ENCODE peak calls at places on chromosomes 5 and 9, in eight cellular contexts. F, T, X, Y, G, W, V and N are unnamed samples.

GRCh38 chr9:33721674-33722358 is 73.5 kb upstream of the PRSS3 start:
- DNase-seq in F (peak), T (peak), X (peak), Y (peak), G (peak), W (peak), V (peak), N (peak)

GRCh38 chr9:114411452-114411851 is 23.7 kb upstream of the AKNA start:
- DNase-seq in F (no peak), T (no peak), X (no peak), Y (no peak), G (no peak), W (no peak), V (no peak), N (no peak)

GRCh38 chr5:144202072-144202471 is 31.4 kb downstream of the KCTD16 start:
- DNase-seq in F (no peak), T (no peak), X (no peak), Y (no peak), G (peak), W (no peak), V (no peak), N (no peak)

GRCh38 chr9:97982191-97982718 is 886 bp upstream of the ANP32B start:
- DNase-seq in F (no peak), T (no peak), X (no peak), Y (no peak), G (no peak), W (no peak), V (no peak), N (no peak)

GRCh38 chr5:56321236-56321881 is 88.2 kb upstream of the ANKRD55 start:
- DNase-seq in F (no peak), T (no peak), X (no peak), Y (no peak), G (no peak), W (no peak), V (no peak), N (no peak)

GRCh38 chr9:113622600-113623400 is 159.3 kb downstream of the RGS3 start:
- DNase-seq in F (no peak), T (no peak), X (no peak), Y (no peak), G (peak), W (peak), V (peak), N (no peak)

GRCh38 chr5:74020488-74020887 is 394.5 kb downstream of the ARHGEF28 start:
- DNase-seq in F (no peak), T (no peak), X (no peak), Y (no peak), G (no peak), W (no peak), V (no peak), N (no peak)

GRCh38 chr9:83655433-83655832 is 32.5 kb downstream of the IDNK start:
- DNase-seq in F (no peak), T (no peak), X (no peak), Y (no peak), G (no peak), W (no peak), V (no peak), N (no peak)

GRCh38 chr9:110479481-110479880 is 100.1 kb downstream of the SVEP1 start:
- DNase-seq in F (no peak), T (no peak), X (no peak), Y (no peak), G (no peak), W (no peak), V (no peak), N (no peak)

GRCh38 chr5:58114324-58114723 is 345.6 kb downstream of the PLK2 start:
- DNase-seq in F (no peak), T (no peak), X (no peak), Y (no peak), G (no peak), W (no peak), V (no peak), N (no peak)

GRCh38 chr9:20623748-20624124 is 1.4 kb upstream of the MLLT3 start:
- DNase-seq in F (no peak), T (no peak), X (no peak), Y (no peak), G (no peak), W (no peak), V (no peak), N (no peak)

GRCh38 chr5:31639488-31640011 is 619 bp downstream of the PDZD2 start:
- DNase-seq in F (no peak), T (no peak), X (no peak), Y (no peak), G (peak), W (no peak), V (no peak), N (no peak)

DNA sequence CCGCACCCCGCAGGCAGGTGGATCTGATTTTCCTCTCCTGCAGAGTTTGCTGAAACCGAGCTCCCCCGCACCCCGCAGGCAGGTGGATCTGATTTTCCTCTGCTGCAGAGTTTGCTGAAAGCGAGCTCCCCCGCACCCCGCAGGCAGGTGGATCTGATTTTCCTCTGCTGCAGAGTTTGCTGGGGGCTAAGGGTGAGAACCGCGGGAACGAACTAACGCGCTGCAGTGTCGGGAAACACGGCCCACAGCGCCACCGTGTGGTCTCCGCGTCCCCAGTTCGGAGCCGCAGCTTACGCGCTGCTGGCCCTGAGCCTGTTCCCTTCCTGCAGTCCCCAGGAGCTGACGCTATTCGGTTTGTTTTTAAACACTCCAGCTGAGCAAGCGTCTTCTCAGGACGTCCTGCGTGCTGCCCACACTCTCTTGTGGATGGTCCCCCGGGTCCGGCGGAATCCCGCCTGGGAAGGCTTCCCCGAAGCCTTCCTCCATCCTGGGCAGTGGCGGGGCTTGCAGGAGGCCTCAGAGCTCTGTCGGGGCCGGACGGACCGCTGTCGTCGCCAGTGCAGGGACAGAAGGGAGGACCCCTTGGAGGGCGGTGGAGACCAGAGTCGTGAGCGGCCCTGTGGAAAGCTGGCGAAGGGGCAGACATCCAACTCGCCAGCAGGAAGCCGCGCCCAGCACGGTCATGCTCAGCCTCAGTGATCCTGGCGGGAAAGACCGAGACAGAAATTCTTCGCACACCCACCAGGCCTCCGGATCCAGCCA is 121.2 kb upstream of the LPCAT1 start:
- DNase-seq in F (peak), T (peak), X (peak), Y (peak), G (peak), W (peak), V (peak), N (peak)
- H3K27ac ChIP-seq in F (no peak), T (no peak), X (peak), Y (no peak), G (no peak), W (no peak), V (no peak), N (no peak)

GRCh38 chr5:141753971-141754713 is 72.1 kb upstream of the ARAP3 start:
- DNase-seq in F (peak), T (no peak), X (peak), Y (peak), G (no peak), W (no peak), V (peak), N (no peak)
- TF ChIP-seq EP300 in F (no peak), T (no peak), X (no peak), Y (no peak), G (no peak), W (no peak), V (no peak), N (no peak)

DNA sequence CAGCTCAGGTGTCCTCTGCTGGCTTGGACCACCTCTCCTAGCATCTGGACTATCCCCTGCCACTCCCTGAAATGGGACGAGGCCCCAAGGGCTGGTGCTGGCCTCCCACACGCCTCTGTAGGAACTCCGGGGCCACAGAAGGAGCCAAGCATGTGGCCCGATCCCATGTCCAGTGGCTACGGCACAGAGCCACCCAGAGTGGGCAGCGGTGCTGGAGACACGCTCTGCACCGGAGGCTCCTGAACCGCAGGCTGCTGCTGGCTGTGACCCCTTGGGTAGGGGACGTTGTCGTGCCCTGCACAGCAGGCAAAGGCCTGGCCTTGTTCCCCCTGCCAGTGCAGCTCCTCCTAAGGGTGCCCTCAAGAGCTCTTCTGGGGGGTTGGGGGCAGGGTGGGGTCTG is 6.4 kb upstream of the CARD9 start:
- DNase-seq in F (no peak), T (no peak), X (no peak), Y (no peak), G (no peak), W (no peak), V (no peak), N (no peak)
- H3K27ac ChIP-seq in F (no peak), T (no peak), X (no peak), Y (no peak), G (no peak), W (no peak), V (no peak), N (no peak)

DNA sequence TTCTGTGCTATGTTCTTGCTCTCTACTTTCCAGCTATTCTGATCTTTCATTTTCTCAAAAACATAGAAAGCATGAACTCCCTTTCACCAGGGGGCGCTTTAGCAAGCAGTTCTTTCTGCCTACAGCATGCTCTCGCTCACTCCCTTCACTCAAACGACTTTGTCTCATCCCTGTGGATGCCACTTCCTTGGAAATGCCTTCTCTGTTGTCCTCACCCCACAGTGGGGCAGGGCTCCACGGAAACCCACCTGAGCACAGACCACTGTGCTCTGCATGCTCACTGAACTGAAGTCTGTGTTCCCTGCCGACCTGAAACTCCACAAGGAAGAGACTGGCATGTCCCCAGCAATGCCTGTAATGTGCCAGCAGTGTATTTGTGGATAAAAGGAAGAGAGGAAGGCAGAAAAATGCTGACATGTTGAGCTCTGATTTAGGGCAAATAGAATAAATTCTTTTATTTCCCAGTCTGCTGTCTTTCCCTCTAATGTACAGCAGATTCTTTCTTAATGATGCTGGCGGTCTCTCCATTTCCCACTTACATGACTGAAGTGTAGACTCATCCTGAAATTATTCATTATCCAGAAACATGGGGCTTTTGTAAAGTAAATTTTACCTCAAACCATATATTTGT is 4.9 kb upstream of the ROR2 start:
- DNase-seq in F (peak), T (peak), X (peak), Y (peak), G (peak), W (peak), V (peak), N (no peak)
- TF ChIP-seq EP300 in F (no peak), T (no peak), X (no peak), Y (no peak), G (no peak), W (no peak), V (no peak), N (no peak)

DNA sequence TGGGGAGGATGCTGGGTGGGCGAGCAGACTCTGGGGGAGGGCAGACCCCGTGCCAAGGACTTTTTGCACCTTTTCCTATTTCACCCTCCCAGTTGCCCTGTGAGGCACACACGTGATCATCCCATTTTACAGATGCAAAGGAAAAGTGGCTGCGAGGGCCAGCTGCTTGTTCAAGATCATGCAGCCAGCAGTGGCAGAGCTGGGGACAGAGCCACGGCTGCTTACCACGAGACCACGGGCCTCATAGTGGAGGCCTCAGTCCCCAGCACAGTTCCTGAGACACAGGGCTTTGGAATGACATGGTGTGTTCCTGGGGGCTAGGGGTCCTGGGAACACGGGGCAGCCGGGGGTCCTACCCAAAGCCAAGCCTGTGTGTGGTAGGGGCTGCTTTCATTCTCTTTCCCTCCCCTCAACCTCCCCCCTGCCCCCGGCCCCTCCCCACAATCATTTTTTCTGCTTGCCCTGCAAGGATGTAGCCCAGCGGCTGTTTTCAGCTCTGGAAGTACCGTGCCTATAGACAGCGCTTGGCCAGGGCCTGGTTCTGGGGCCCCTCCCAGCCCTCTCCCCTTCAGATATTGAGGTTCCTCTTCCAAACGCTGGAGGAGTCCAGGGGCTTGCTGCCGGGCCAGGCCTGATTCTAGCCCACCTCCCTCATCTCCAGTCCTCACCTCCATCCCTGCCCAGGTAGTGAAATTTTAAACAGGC is 58.5 kb upstream of the IER5L start:
- DNase-seq in F (no peak), T (no peak), X (no peak), Y (no peak), G (no peak), W (no peak), V (no peak), N (no peak)
- H3K27ac ChIP-seq in F (no peak), T (peak), X (no peak), Y (no peak), G (no peak), W (no peak), V (peak), N (no peak)

GRCh38 chr5:135453613-135454012 is 1.5 kb upstream of the TIFAB start:
- DNase-seq in F (no peak), T (no peak), X (no peak), Y (no peak), G (no peak), W (no peak), V (no peak), N (no peak)
- TF ChIP-seq EP300 in F (no peak), T (no peak), X (no peak), Y (no peak), G (no peak), W (no peak), V (no peak), N (no peak)